ENCODE peak calls at places on chromosome 12, in nine cellular contexts. F is hypothalamus, T is EH, D is GM12892, L is NCI-H1105, I is H9, E is heart right ventricle, S is cardiac fibroblast, K is NCI-H1092. J is an unnamed sample.

GRCh38 chr12:75196865-75197264 is 12.8 kb downstream of the KCNC2 start:
- DNase-seq in F (no peak), T (no peak), D (no peak), L (no peak), I (no peak), E (no peak), S (peak), K (no peak), J (no peak)

GRCh38 chr12:11545438-11546330 is 103.8 kb upstream of the ETV6 start:
- DNase-seq in F (no peak), T (no peak), D (peak), L (no peak), I (no peak), E (no peak), S (peak), K (no peak), J (no peak)

GRCh38 chr12:68175566-68176033 is 16.1 kb upstream of the IFNG start:
- DNase-seq in F (no peak), T (no peak), D (peak), L (no peak), I (no peak), E (no peak), S (no peak), K (no peak), J (no peak)

GRCh38 chr12:131242741-131243496 is 289.2 kb downstream of the ADGRD1 start:
- DNase-seq in F (no peak), T (no peak), D (no peak), L (peak), I (peak), E (no peak), S (no peak), K (no peak), J (no peak)

GRCh38 chr12:60845696-60846095 is 1249.9 kb downstream of the SLC16A7 start:
- DNase-seq in F (no peak), T (no peak), D (no peak), L (no peak), I (no peak), E (no peak), S (no peak), K (no peak), J (no peak)

GRCh38 chr12:1676043-1676442 is 14.8 kb upstream of the ADIPOR2 start:
- DNase-seq in F (no peak), T (no peak), D (no peak), L (no peak), I (no peak), E (no peak), S (no peak), K (no peak), J (no peak)

GRCh38 chr12:29710104-29710503 is 73.6 kb downstream of the TMTC1 start:
- DNase-seq in F (no peak), T (no peak), D (no peak), L (peak), I (peak), E (peak), S (no peak), K (peak), J (no peak)

GRCh38 chr12:71710276-71711125 is 24.6 kb downstream of the TMEM19 start:
- DNase-seq in F (no peak), T (peak), D (no peak), L (no peak), I (no peak), E (no peak), S (peak), K (no peak), J (no peak)

GRCh38 chr12:3537916-3538690 is 47.1 kb downstream of the PRMT8 start:
- DNase-seq in F (no peak), T (no peak), D (no peak), L (peak), I (peak), E (no peak), S (no peak), K (peak), J (no peak)

GRCh38 chr12:52353766-52354165 is 13.5 kb downstream of the KRT85 start:
- DNase-seq in F (no peak), T (no peak), D (no peak), L (no peak), I (no peak), E (no peak), S (no peak), K (no peak), J (peak)

GRCh38 chr12:90631581-90631980 is 323.4 kb downstream of the CCER1 start:
- DNase-seq in F (no peak), T (no peak), D (no peak), L (no peak), I (no peak), E (no peak), S (peak), K (no peak), J (no peak)

GRCh38 chr12:13425766-13426165 is 229.2 kb downstream of the EMP1 start:
- DNase-seq in F (no peak), T (peak), D (no peak), L (no peak), I (no peak), E (no peak), S (peak), K (no peak), J (no peak)

GRCh38 chr12:89350661-89351488 is 1.4 kb downstream of the DUSP6 start:
- DNase-seq in F (no peak), T (peak), D (no peak), L (no peak), I (no peak), E (peak), S (peak), K (no peak), J (no peak)

GRCh38 chr12:81350309-81350708 is 272.4 kb downstream of the ACSS3 start:
- DNase-seq in F (no peak), T (no peak), D (no peak), L (no peak), I (no peak), E (no peak), S (no peak), K (no peak), J (no peak)

GRCh38 chr12:9870311-9870866 is 1.2 kb upstream of the CLEC2B start:
- DNase-seq in F (no peak), T (no peak), D (no peak), L (no peak), I (no peak), E (no peak), S (peak), K (no peak), J (no peak)

GRCh38 chr12:16613199-16613598 is 7.2 kb upstream of the LMO3 start:
- DNase-seq in F (no peak), T (no peak), D (no peak), L (no peak), I (no peak), E (no peak), S (no peak), K (no peak), J (no peak)

GRCh38 chr12:94792690-94793089 is 142.3 kb upstream of the TMCC3 start:
- DNase-seq in F (no peak), T (no peak), D (no peak), L (no peak), I (no peak), E (no peak), S (peak), K (no peak), J (peak)

GRCh38 chr12:74782086-74782485 is 244.5 kb downstream of the ATXN7L3B start:
- DNase-seq in F (no peak), T (no peak), D (no peak), L (no peak), I (no peak), E (no peak), S (no peak), K (no peak), J (no peak)

GRCh38 chr12:53255993-53256392 is 12.1 kb upstream of the ESPL1 start:
- DNase-seq in F (no peak), T (no peak), D (no peak), L (no peak), I (no peak), E (no peak), S (no peak), K (no peak), J (no peak)

GRCh38 chr12:117580718-117581062 is 219.3 kb upstream of the NOS1 start:
- DNase-seq in F (no peak), T (peak), D (peak), L (no peak), I (peak), E (peak), S (no peak), K (no peak), J (no peak)

GRCh38 chr12:14868916-14869315 is 16.7 kb downstream of the MGP start:
- DNase-seq in F (no peak), T (peak), D (no peak), L (no peak), I (no peak), E (no peak), S (peak), K (no peak), J (no peak)

GRCh38 chr12:20194171-20194570 is 174.2 kb upstream of the PDE3A start:
- DNase-seq in F (no peak), T (peak), D (no peak), L (no peak), I (peak), E (no peak), S (peak), K (no peak), J (no peak)

GRCh38 chr12:109741286-109741969 is 27.8 kb downstream of the FAM222A start:
- DNase-seq in F (no peak), T (no peak), D (no peak), L (no peak), I (peak), E (peak), S (no peak), K (no peak), J (peak)

GRCh38 chr12:123478069-123478468 is 20.1 kb downstream of the SNRNP35 start:
- DNase-seq in F (no peak), T (no peak), D (no peak), L (no peak), I (no peak), E (no peak), S (no peak), K (no peak), J (no peak)

GRCh38 chr12:45049912-45050318 is 984 bp downstream of the DBX2 start:
- DNase-seq in F (no peak), T (no peak), D (no peak), L (no peak), I (no peak), E (no peak), S (peak), K (no peak), J (no peak)

GRCh38 chr12:1047898-1048660 is 57.1 kb downstream of the ERC1 start:
- DNase-seq in F (no peak), T (peak), D (no peak), L (no peak), I (no peak), E (no peak), S (no peak), K (no peak), J (peak)

J was measured in CD14-positive monocyte.